ENCODE peak calls at places on chromosomes 16 and 17, in seven cellular contexts. G, A, C, P, E, S and X are unnamed samples.

GRCh38 chr17:6677158-6677831 is 25.7 kb downstream of the C17orf100 start:
- DNase-seq in S (no peak), C (peak), A (no peak), E (no peak), G (no peak), P (no peak), X (no peak)

GRCh38 chr17:3732171-3732570 is 8.5 kb downstream of the HASPIN start:
- DNase-seq in S (no peak), A (no peak), P (no peak), E (no peak), G (no peak), C (peak), X (no peak)

GRCh38 chr16:77967054-77968035 is 55.0 kb upstream of the CLEC3A start:
- DNase-seq in A (no peak), G (no peak), P (peak), C (no peak), S (no peak), E (no peak), X (no peak)

GRCh38 chr16:28492511-28492910 is 637 bp upstream of the CLN3 start:
- DNase-seq in C (no peak), A (no peak), G (no peak), S (no peak), E (no peak), P (no peak), X (no peak)

GRCh38 chr16:86496262-86496928 is 13.9 kb upstream of the FOXF1 start:
- DNase-seq in S (no peak), A (no peak), P (peak), E (no peak), C (no peak), G (no peak), X (no peak)

GRCh38 chr17:32998893-32999240 is 7.2 kb downstream of the SPACA3 start:
- DNase-seq in S (no peak), G (peak), E (no peak), P (no peak), C (peak), A (no peak), X (no peak)

GRCh38 chr17:63537001-63537400 is 13.3 kb upstream of the DCAF7 start:
- DNase-seq in P (no peak), E (no peak), A (no peak), G (peak), C (no peak), S (peak), X (no peak)

GRCh38 chr16:66262253-66263167 is 104.0 kb upstream of the CDH5 start:
- DNase-seq in A (no peak), S (peak), G (no peak), E (peak), P (no peak), C (peak), X (no peak)

GRCh38 chr16:86099326-86099725 is 200.4 kb downstream of the IRF8 start:
- DNase-seq in G (no peak), C (no peak), P (peak), A (no peak), S (peak), E (no peak), X (no peak)

GRCh38 chr17:76833747-76834146 is 34.5 kb upstream of the MGAT5B start:
- DNase-seq in A (no peak), C (no peak), E (no peak), S (no peak), P (no peak), G (no peak), X (no peak)

GRCh38 chr17:29927546-29927945 is 2.5 kb downstream of the SSH2 start:
- DNase-seq in G (no peak), C (peak), E (no peak), A (no peak), P (no peak), S (no peak), X (no peak)

GRCh38 chr16:8644513-8645140 is 23.1 kb downstream of the METTL22 start:
- DNase-seq in A (no peak), G (no peak), C (no peak), P (no peak), S (no peak), E (no peak), X (no peak)

GRCh38 chr17:58956997-58957724 is 149.5 kb downstream of the TRIM37 start:
- DNase-seq in A (no peak), P (no peak), S (no peak), G (peak), C (peak), E (no peak), X (no peak)

GRCh38 chr17:38453951-38454421 is 25.7 kb downstream of the ARHGAP23 start:
- DNase-seq in G (peak), P (peak), S (no peak), A (no peak), C (no peak), E (no peak), X (no peak)

GRCh38 chr17:8366231-8366630 is 10.3 kb downstream of the KRABD2 start:
- DNase-seq in A (no peak), G (peak), P (no peak), S (no peak), E (no peak), C (peak), X (no peak)

GRCh38 chr17:77802811-77803220 is 155.7 kb upstream of the TNRC6C start:
- DNase-seq in C (peak), G (no peak), P (peak), A (no peak), S (no peak), E (no peak), X (no peak)

GRCh38 chr17:40452921-40453378 is 9.7 kb downstream of the IGFBP4 start:
- DNase-seq in G (peak), P (no peak), S (no peak), E (no peak), A (no peak), C (peak), X (no peak)

GRCh38 chr17:41494524-41494923 is 4.8 kb upstream of the KRT36 start:
- DNase-seq in C (no peak), P (no peak), E (no peak), S (no peak), A (no peak), G (peak), X (no peak)

GRCh38 chr16:20799599-20799998 is 6.7 kb downstream of the ERI2 start:
- DNase-seq in E (no peak), A (no peak), P (peak), C (peak), S (no peak), G (peak), X (no peak)

GRCh38 chr16:30699615-30700099 is 686 bp downstream of the SRCAP start:
- DNase-seq in E (no peak), S (no peak), P (no peak), A (no peak), G (no peak), C (no peak), X (no peak)

GRCh38 chr16:66904428-66904845 is 14.2 kb downstream of the CDH16 start:
- DNase-seq in G (no peak), E (no peak), A (no peak), S (no peak), C (no peak), P (no peak), X (no peak)

GRCh38 chr16:27529962-27530361 is 19.8 kb downstream of the GTF3C1 start:
- DNase-seq in E (no peak), A (no peak), P (no peak), C (peak), S (no peak), G (peak), X (no peak)

GRCh38 chr17:68954146-68954971 is 833 bp downstream of the ABCA8 start:
- DNase-seq in A (no peak), P (no peak), E (no peak), S (no peak), C (peak), G (no peak), X (no peak)

GRCh38 chr17:81794509-81794908 is 9.4 kb upstream of the GCGR start:
- DNase-seq in S (no peak), G (no peak), C (peak), A (no peak), E (no peak), P (peak), X (no peak)

GRCh38 chr17:55330344-55330933 is 65.7 kb downstream of the HLF start:
- DNase-seq in S (no peak), E (peak), C (no peak), P (no peak), G (no peak), A (no peak), X (no peak)

GRCh38 chr17:17087424-17088103 is 45.3 kb downstream of the MPRIP start:
- DNase-seq in A (no peak), G (no peak), E (no peak), C (no peak), P (no peak), S (no peak), X (no peak)

GRCh38 chr17:59893617-59894100 is 738 bp downstream of the RPS6KB1 start:
- DNase-seq in G (peak), A (no peak), S (no peak), C (peak), P (peak), E (no peak), X (no peak)

GRCh38 chr17:64780096-64781012 is 118.2 kb upstream of the SMURF2 start:
- DNase-seq in S (peak), A (no peak), P (peak), G (peak), C (no peak), E (no peak), X (no peak)

GRCh38 chr17:39123627-39124026 is 27.8 kb downstream of the PLXDC1 start:
- DNase-seq in E (no peak), A (peak), C (no peak), P (no peak), S (no peak), G (peak), X (no peak)

GRCh38 chr16:67278773-67279295 is 498 bp upstream of the PLEKHG4 start:
- DNase-seq in A (no peak), E (no peak), P (peak), C (no peak), G (no peak), S (no peak), X (peak)

GRCh38 chr16:720507-720989 is 398 bp upstream of the ANTKMT start:
- DNase-seq in E (no peak), A (no peak), C (peak), G (no peak), S (no peak), P (peak), X (peak)

GRCh38 chr16:720990-721764 is at the start of gene ANTKMT:
- DNase-seq in P (peak), E (peak), G (peak), C (peak), S (peak), A (peak), X (peak)

GRCh38 chr16:718922-719321 is 2.0 kb upstream of the ANTKMT start:
- DNase-seq in P (no peak), E (no peak), S (no peak), A (no peak), C (no peak), G (no peak), X (no peak)

GRCh38 chr16:718389-718788 is 2.6 kb upstream of the ANTKMT start:
- DNase-seq in P (no peak), S (no peak), G (no peak), A (no peak), E (no peak), C (no peak), X (no peak)

GRCh38 chr16:719815-720506 is 985 bp upstream of the ANTKMT start:
- DNase-seq in G (peak), P (no peak), E (no peak), A (no peak), S (no peak), C (no peak), X (no peak)
- TF ChIP-seq CTCF in G (peak), P (peak), E (peak), A (peak), S (no peak), C (peak), X (no peak)

DNA sequence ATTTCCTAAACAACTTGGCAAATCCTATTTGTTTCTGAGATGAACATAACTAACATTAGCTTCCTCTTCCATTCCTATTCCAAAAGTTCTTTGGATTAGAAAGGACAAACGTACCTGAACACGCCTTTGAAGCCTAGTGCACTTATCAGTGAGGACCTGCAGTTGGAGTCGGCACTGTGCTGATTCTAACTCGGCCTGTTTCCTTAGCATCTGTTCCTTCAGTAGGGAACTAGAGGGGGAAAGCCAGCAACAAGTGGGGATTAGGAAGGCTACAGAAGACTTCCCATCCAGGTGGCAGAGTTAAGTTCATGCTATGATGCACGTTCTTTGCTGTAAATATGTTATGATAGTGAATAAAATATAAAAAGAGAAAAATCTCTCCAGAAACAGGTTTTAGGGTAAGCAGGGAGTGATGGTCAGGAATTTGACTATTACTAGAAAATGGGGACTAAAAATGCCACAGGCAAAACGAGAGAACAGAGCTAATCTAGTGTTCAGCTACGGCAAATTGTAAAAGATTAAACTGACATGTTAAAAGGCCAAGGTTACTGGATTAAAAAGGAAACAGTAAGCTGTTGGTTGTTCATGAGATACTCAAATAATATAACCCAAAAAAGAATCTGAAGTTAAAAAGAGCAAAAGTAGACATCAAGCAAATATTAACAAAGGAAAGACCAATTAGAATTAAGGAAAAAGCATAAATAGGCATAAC is 28.8 kb downstream of the RFWD3 start:
- DNase-seq in E (no peak), S (no peak), P (no peak), A (no peak), G (no peak), C (no peak), X (no peak)
- TF ChIP-seq CTCF in E (no peak), S (no peak), P (no peak), A (no peak), G (no peak), C (no peak), X (no peak)

GRCh38 chr17:18851206-18851605 is 6.7 kb upstream of the PRPSAP2 start:
- DNase-seq in A (no peak), E (no peak), P (no peak), G (no peak), C (no peak), S (no peak), X (no peak)
- TF ChIP-seq CTCF in A (no peak), E (no peak), P (no peak), G (peak), C (no peak), S (no peak), X (peak)

GRCh38 chr16:5502467-5502869 is 404.9 kb upstream of the EEF2KMT start:
- DNase-seq in A (no peak), G (no peak), P (peak), C (no peak), S (no peak), E (no peak), X (no peak)
- TF ChIP-seq CTCF in A (peak), G (no peak), P (peak), C (no peak), S (no peak), E (no peak), X (peak)

DNA sequence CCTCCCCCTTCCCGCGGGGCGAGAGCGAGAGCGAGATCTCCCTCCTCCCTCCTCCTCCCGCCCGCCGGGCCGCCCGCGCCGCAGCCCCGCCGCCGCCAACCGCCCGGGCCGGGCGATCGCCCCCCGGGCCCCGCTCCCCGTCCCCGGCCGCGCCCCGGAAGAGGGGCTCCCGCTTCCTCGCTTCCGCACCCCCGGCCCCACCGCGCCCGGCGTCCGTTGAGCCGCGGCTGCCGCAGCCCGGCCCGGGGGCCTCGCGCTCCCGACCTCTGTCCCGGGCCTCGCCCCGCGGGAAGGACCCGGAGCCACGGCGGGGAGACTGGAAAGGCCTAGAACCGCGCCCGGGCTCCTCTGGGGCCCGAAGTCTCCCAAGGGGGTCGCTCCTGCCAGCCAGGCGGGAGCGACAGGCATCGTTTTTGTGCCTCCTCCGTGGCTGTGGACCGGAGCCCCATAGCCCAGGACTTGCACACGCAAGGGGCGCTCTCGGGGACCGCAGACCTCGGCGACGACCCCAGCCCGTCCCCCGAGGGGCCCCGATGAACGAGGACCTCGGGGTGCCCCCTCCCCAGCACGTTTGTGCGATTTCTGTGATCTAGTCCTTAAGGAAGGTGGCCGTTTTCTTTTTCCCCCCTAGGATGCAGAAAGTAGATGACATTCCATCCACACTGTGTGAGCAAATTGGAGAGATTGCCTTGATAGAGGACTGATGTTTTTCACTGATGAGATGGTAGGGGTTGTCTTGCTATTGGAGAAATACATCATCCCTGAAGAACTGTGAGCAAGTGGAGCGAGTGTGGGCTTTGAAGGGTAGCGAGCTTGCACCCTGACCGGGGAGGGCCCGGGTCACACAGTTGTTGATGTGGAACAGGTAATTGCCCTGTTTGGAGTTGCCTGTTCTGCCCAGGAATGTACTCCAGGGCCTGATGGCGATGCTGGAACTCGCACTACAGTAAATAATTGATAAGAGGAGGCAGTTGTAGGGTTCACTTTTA is 610 bp downstream of the BANP start:
- DNase-seq in A (no peak), E (no peak), G (no peak), P (no peak), C (no peak), S (no peak), X (no peak)
- TF ChIP-seq CTCF in A (peak), E (peak), G (no peak), P (peak), C (peak), S (no peak), X (no peak)

GRCh38 chr17:48663134-48663924 is 37.2 kb upstream of the HOXB9 start:
- DNase-seq in C (no peak), E (no peak), S (no peak), P (no peak), A (no peak), G (no peak), X (no peak)
- TF ChIP-seq CTCF in C (peak), E (no peak), S (no peak), P (peak), A (peak), G (no peak), X (peak)

DNA sequence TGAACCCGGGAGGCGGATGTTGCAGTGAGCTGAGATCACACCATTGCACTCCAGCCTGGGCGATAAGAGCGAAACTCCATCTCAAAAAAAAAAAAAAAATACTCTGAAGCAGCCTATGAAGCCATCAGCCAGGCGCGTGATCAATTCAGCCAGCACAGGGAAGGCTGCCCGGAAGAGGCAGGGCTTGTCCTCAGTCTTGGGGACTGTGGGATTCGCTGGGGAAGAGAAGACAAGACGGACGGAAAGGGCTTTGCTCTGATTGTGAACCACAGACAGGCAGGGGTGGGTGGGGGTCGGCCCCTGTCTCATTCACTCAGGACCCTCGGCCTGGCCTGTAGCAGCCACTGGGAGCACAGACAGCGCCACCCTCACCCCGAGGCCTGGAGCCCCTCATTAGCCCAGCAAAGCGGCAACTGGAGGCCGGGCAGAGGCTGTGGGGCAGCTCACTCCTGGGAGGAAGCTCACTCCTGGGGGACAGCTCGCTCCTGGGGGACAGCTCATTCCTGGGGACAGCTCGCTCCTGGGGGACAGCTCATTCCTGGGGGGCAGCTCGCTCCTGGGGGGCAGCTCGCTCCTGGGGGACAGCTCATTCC is 37.2 kb downstream of the ABR start:
- DNase-seq in P (no peak), S (no peak), A (no peak), E (no peak), C (no peak), G (no peak), X (no peak)
- TF ChIP-seq CTCF in P (no peak), S (no peak), A (no peak), E (no peak), C (no peak), G (no peak), X (no peak)